ENCODE peak calls at places on chromosomes 5 and 9, in seven cellular contexts. H is endothelial cell of umbilical vein, P is HCT116, L is GM12878, R is K562, X is H1, J is HepG2. I is an unnamed sample.
A peak's percentile ranks its signal among the peaks of the same experiment; 100 is the strongest.

GRCh38 chr5:174796711-174797192 is 72.4 kb downstream of the MSX2 start:
- DNase-seq in H (no peak), P (no peak), L (no peak), R (no peak), X (no peak), J (no peak), I (no peak)

GRCh38 chr5:107391787-107392186 is 278.9 kb downstream of the EFNA5 start:
- DNase-seq in H (no peak), P (no peak), L (no peak), R (no peak), X (no peak), J (no peak), I (no peak)

GRCh38 chr5:172918421-172919371 is 40.5 kb upstream of the RPL26L1 start:
- DNase-seq in H (no peak), P (no peak), L (no peak), R (peak; percentile 31), X (no peak), J (no peak), I (no peak)

GRCh38 chr5:113330533-113331200 is 104.1 kb downstream of the TSSK1B start:
- DNase-seq in H (peak; percentile 75), P (peak; percentile 54), L (no peak), R (peak; percentile 16), X (no peak), J (peak; percentile 19), I (peak; percentile 24)

GRCh38 chr9:109133533-109133932 is 13.8 kb upstream of the TMEM245 start:
- DNase-seq in H (no peak), P (no peak), L (no peak), R (no peak), X (no peak), J (no peak), I (no peak)

GRCh38 chr9:132669636-132670358 is at the start of gene DDX31:
- DNase-seq in H (peak; percentile 78), P (peak; percentile 40), L (peak; percentile 37), R (peak; percentile 87), X (no peak), J (peak; percentile 67), I (peak; percentile 30)

GRCh38 chr5:56499877-56500276 is 266.7 kb upstream of the ANKRD55 start:
- DNase-seq in H (no peak), P (no peak), L (no peak), R (no peak), X (no peak), J (no peak), I (no peak)

GRCh38 chr5:16137177-16137576 is 42.4 kb downstream of the MARCHF11 start:
- DNase-seq in H (no peak), P (no peak), L (no peak), R (no peak), X (no peak), J (no peak), I (no peak)

GRCh38 chr5:51043740-51044139 is 339.5 kb upstream of the ISL1 start:
- DNase-seq in H (no peak), P (no peak), L (no peak), R (no peak), X (no peak), J (no peak), I (no peak)

GRCh38 chr5:135223404-135223803 is 175.6 kb downstream of the MACROH2A1 start:
- DNase-seq in H (no peak), P (no peak), L (no peak), R (no peak), X (no peak), J (peak; percentile 21), I (no peak)

GRCh38 chr9:95736370-95736769 is 139.1 kb upstream of the ERCC6L2 start:
- DNase-seq in H (no peak), P (no peak), L (no peak), R (peak; percentile 39), X (no peak), J (no peak), I (no peak)

GRCh38 chr5:39399135-39400036 is 25.4 kb downstream of the DAB2 start:
- DNase-seq in H (peak; percentile 76), P (peak; percentile 32), L (no peak), R (peak; percentile 45), X (no peak), J (peak; percentile 30), I (peak; percentile 96)

DNA sequence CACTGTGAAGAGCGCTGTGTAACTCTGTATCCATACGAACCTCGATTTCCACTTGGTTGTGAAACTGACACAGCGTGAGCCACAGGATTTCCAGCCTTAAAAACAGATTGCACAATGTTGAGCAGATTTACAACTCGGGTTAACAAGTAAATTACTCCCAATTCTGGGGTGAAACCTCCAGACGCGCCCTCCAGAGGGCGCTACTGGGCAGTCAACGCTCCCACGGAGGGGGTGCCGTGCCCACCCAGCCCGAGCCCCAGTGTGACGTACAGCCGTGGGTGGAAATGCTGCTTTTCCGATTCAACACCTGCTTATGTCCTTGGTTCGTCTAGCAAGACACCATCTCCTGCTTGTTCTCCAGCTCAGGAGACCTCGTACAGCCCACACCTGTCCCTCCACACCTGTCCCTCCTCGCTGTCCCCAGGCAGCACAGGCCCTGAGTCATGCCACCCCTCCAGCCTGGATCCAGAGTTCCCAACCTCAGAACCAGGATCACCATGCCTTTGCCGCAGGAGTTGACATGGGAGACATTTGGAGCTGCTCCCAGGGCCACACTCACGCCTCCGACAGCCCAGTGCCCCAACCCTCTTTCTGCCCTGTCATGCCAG is 34.4 kb upstream of the SLC6A3 start:
- DNase-seq in H (peak; percentile 27), P (no peak), L (no peak), R (peak; percentile 81), X (no peak), J (peak; percentile 23), I (no peak)
- H3K9ac ChIP-seq in H (no peak overlapping the region), P (no peak overlapping the region), L (no peak overlapping the region), R (no peak overlapping the region), X (no peak overlapping the region), J (no peak overlapping the region), I (no peak overlapping the region)

DNA sequence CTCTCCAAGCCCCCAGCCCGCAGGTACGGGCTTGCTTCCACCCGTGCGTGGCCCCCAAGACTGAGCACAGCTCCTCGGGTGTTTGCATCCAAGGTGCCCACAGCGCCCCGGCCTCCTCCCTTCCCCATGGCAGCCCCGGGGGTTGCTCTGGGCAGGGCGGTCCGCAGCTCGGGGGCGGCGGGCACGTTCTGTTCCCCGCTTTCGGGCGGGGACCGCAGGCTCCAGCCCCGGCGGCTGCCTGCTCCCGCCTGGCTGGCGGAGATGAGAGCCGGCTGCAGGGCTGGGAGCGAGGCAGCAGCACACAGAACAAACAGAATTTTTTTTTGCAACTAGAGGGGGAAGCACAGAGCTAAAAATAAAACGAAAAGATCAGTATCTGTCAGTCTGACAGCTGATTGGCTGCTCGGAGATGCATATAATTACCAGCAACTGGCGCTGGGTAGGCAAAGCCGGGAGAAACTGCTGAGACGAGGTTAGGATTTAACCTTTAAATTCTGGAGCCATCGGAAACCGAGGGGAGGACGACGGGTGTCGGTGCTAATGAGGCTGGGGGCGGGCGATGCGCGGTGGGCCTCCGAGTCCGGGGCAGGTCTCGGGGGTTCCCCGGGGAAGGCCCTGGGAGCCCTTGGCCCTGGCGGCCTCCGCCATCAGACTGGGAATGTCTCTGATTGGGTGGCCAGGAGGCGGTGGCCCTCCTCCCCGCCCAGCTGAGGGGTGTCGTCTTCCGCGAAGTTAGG is 142.7 kb upstream of the IER5L start:
- DNase-seq in H (peak; percentile 66), P (no peak), L (peak; percentile 34), R (peak; percentile 56), X (no peak), J (peak; percentile 63), I (peak; percentile 85)
- TF ChIP-seq EZH2 in H (no peak), P (no peak), L (no peak), R (no peak), X (peak; percentile 9), J (no peak), I (no peak)

GRCh38 chr9:137705443-137705863 is 86.6 kb downstream of the EHMT1 start:
- DNase-seq in H (no peak), P (no peak), L (peak; percentile 72), R (no peak), X (no peak), J (no peak), I (no peak)
- TF ChIP-seq POLR2AphosphoS5 in H (no peak), P (no peak), L (no peak), R (no peak), X (no peak), J (no peak), I (no peak)

DNA sequence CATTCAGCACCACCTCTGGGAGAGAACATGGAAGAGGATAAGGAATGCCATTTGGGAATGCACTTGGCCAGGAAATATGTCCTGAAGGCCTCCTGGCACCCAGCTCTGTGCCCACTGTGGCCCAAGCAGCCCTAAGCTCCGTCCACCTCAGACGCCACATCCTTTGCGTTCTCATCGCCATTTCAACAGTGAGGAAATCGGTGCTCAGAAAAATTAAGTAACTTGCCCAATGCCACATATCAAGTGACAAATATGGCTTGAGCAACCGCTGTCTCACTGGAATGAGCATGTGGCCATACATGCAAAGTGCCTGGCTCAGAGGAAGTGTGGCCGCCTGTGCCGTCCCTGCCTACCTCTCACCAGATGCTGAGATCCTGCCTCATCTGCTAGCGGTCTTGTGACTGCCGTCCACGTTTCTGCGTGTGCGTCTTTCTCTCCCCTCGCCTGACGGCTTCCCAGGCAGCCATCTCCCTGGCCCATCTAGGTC is 984 bp upstream of the DOK3 start:
- DNase-seq in H (no peak), P (no peak), L (no peak), R (no peak), X (no peak), J (no peak), I (no peak)
- H3K9ac ChIP-seq in H (no peak overlapping the region), P (no peak overlapping the region), L (peak overlapping the region; percentile 90), R (no peak overlapping the region), X (no peak overlapping the region), J (no peak overlapping the region), I (no peak overlapping the region)

GRCh38 chr9:126612813-126613641 is 701 bp upstream of the LMX1B start:
- DNase-seq in H (no peak), P (no peak), L (no peak), R (no peak), X (no peak), J (no peak), I (no peak)

GRCh38 chr9:126611188-126611587 is 2.5 kb upstream of the LMX1B start:
- DNase-seq in H (no peak), P (no peak), L (no peak), R (no peak), X (no peak), J (no peak), I (no peak)

GRCh38 chr9:126613656-126614055 is at the start of gene LMX1B:
- DNase-seq in H (no peak), P (peak; percentile 63), L (no peak), R (no peak), X (no peak), J (no peak), I (no peak)

GRCh38 chr9:126612329-126612812 is 1.4 kb upstream of the LMX1B start:
- DNase-seq in H (no peak), P (no peak), L (no peak), R (no peak), X (no peak), J (no peak), I (no peak)

GRCh38 chr9:126611592-126612328 is 2.0 kb upstream of the LMX1B start:
- DNase-seq in H (peak; percentile 46), P (peak; percentile 32), L (no peak), R (peak; percentile 83), X (peak; percentile 70), J (peak; percentile 36), I (no peak)
- TF ChIP-seq EZH2 in H (peak; percentile 95), P (no peak), L (no peak), R (no peak), X (peak; percentile 84), J (peak; percentile 100), I (peak; percentile 79)

GRCh38 chr5:14574124-14574523 is 7.5 kb upstream of the OTULINL start:
- DNase-seq in H (no peak), P (no peak), L (no peak), R (no peak), X (no peak), J (no peak), I (no peak)
- TF ChIP-seq POLR2AphosphoS5 in H (no peak), P (no peak), L (no peak), R (no peak), X (no peak), J (no peak), I (no peak)

I was measured in SK-N-MC.